ENCODE peak calls at places on chromosomes 3 and 15, in eight cellular contexts. One of them, this sample, is unnamed.

GRCh38 chr3:59451800-59452741 is 402.2 kb upstream of the CFAP20DC start:
- DNase-seq in activated naive CD8-positive, alpha-beta T cell treated with anti-CD3 and anti-CD28 coated beads for 36 hours: peak
- DNase-seq in neuronal stem cell: no peak
- DNase-seq in left ventricle myocardium inferior: no peak
- DNase-seq in GDM1: no peak
- DNase-seq in activated B cell treated with CpG ODN at 0.5 μM for 24 hours: no peak
- DNase-seq in LHCN-M2: no peak
- DNase-seq in iris pigment epithelial cell: no peak
- DNase-seq in this sample: no peak

GRCh38 chr3:23174426-23175039 is 28.6 kb upstream of the UBE2E2 start:
- DNase-seq in GDM1: no peak
- DNase-seq in left ventricle myocardium inferior: peak
- DNase-seq in neuronal stem cell: no peak
- DNase-seq in LHCN-M2: no peak
- DNase-seq in activated B cell treated with CpG ODN at 0.5 μM for 24 hours: no peak
- DNase-seq in activated naive CD8-positive, alpha-beta T cell treated with anti-CD3 and anti-CD28 coated beads for 36 hours: no peak
- DNase-seq in iris pigment epithelial cell: no peak
- DNase-seq in this sample: no peak

GRCh38 chr3:48595526-48596121 is 495 bp upstream of the COL7A1 start:
- DNase-seq in LHCN-M2: peak
- DNase-seq in left ventricle myocardium inferior: no peak
- DNase-seq in iris pigment epithelial cell: peak
- DNase-seq in activated B cell treated with CpG ODN at 0.5 μM for 24 hours: no peak
- DNase-seq in neuronal stem cell: no peak
- DNase-seq in activated naive CD8-positive, alpha-beta T cell treated with anti-CD3 and anti-CD28 coated beads for 36 hours: no peak
- DNase-seq in GDM1: no peak
- DNase-seq in this sample: peak

GRCh38 chr3:189071452-189071851 is 100.3 kb upstream of the TPRG1 start:
- DNase-seq in iris pigment epithelial cell: no peak
- DNase-seq in activated naive CD8-positive, alpha-beta T cell treated with anti-CD3 and anti-CD28 coated beads for 36 hours: peak
- DNase-seq in LHCN-M2: no peak
- DNase-seq in activated B cell treated with CpG ODN at 0.5 μM for 24 hours: no peak
- DNase-seq in GDM1: no peak
- DNase-seq in neuronal stem cell: no peak
- DNase-seq in left ventricle myocardium inferior: no peak
- DNase-seq in this sample: no peak

GRCh38 chr3:72661115-72661457 is 187.2 kb downstream of the SHQ1 start:
- DNase-seq in neuronal stem cell: no peak
- DNase-seq in LHCN-M2: peak
- DNase-seq in activated naive CD8-positive, alpha-beta T cell treated with anti-CD3 and anti-CD28 coated beads for 36 hours: no peak
- DNase-seq in iris pigment epithelial cell: peak
- DNase-seq in left ventricle myocardium inferior: peak
- DNase-seq in activated B cell treated with CpG ODN at 0.5 μM for 24 hours: no peak
- DNase-seq in GDM1: no peak
- DNase-seq in this sample: peak

GRCh38 chr3:66468016-66468735 is 32.6 kb downstream of the LRIG1 start:
- DNase-seq in LHCN-M2: no peak
- DNase-seq in iris pigment epithelial cell: peak
- DNase-seq in neuronal stem cell: no peak
- DNase-seq in activated B cell treated with CpG ODN at 0.5 μM for 24 hours: no peak
- DNase-seq in left ventricle myocardium inferior: no peak
- DNase-seq in activated naive CD8-positive, alpha-beta T cell treated with anti-CD3 and anti-CD28 coated beads for 36 hours: no peak
- DNase-seq in GDM1: no peak
- DNase-seq in this sample: no peak

GRCh38 chr15:38460543-38460942 is 6.6 kb downstream of the FAM98B start:
- DNase-seq in activated B cell treated with CpG ODN at 0.5 μM for 24 hours: no peak
- DNase-seq in GDM1: no peak
- DNase-seq in left ventricle myocardium inferior: no peak
- DNase-seq in activated naive CD8-positive, alpha-beta T cell treated with anti-CD3 and anti-CD28 coated beads for 36 hours: no peak
- DNase-seq in LHCN-M2: no peak
- DNase-seq in neuronal stem cell: no peak
- DNase-seq in iris pigment epithelial cell: no peak
- DNase-seq in this sample: no peak

GRCh38 chr15:57306305-57306943 is 69.9 kb upstream of the CGNL1 start:
- DNase-seq in iris pigment epithelial cell: peak
- DNase-seq in GDM1: peak
- DNase-seq in LHCN-M2: peak
- DNase-seq in activated B cell treated with CpG ODN at 0.5 μM for 24 hours: peak
- DNase-seq in neuronal stem cell: peak
- DNase-seq in activated naive CD8-positive, alpha-beta T cell treated with anti-CD3 and anti-CD28 coated beads for 36 hours: peak
- DNase-seq in left ventricle myocardium inferior: peak
- DNase-seq in this sample: peak

GRCh38 chr15:82139823-82140268 is 94.0 kb upstream of the MEX3B start:
- DNase-seq in activated B cell treated with CpG ODN at 0.5 μM for 24 hours: no peak
- DNase-seq in iris pigment epithelial cell: peak
- DNase-seq in GDM1: peak
- DNase-seq in LHCN-M2: peak
- DNase-seq in activated naive CD8-positive, alpha-beta T cell treated with anti-CD3 and anti-CD28 coated beads for 36 hours: no peak
- DNase-seq in neuronal stem cell: peak
- DNase-seq in left ventricle myocardium inferior: no peak
- DNase-seq in this sample: no peak

GRCh38 chr3:192727032-192727847 is at the start of gene FGF12:
- DNase-seq in LHCN-M2: peak
- DNase-seq in GDM1: no peak
- DNase-seq in activated B cell treated with CpG ODN at 0.5 μM for 24 hours: no peak
- DNase-seq in activated naive CD8-positive, alpha-beta T cell treated with anti-CD3 and anti-CD28 coated beads for 36 hours: peak
- DNase-seq in left ventricle myocardium inferior: peak
- DNase-seq in iris pigment epithelial cell: peak
- DNase-seq in neuronal stem cell: peak
- DNase-seq in this sample: peak

GRCh38 chr3:23157331-23157730 is 45.8 kb upstream of the UBE2E2 start:
- DNase-seq in activated naive CD8-positive, alpha-beta T cell treated with anti-CD3 and anti-CD28 coated beads for 36 hours: no peak
- DNase-seq in GDM1: no peak
- DNase-seq in activated B cell treated with CpG ODN at 0.5 μM for 24 hours: no peak
- DNase-seq in iris pigment epithelial cell: no peak
- DNase-seq in neuronal stem cell: no peak
- DNase-seq in left ventricle myocardium inferior: no peak
- DNase-seq in LHCN-M2: no peak
- DNase-seq in this sample: no peak

GRCh38 chr15:101650145-101650544 is 2.0 kb downstream of the TM2D3 start:
- DNase-seq in left ventricle myocardium inferior: no peak
- DNase-seq in activated B cell treated with CpG ODN at 0.5 μM for 24 hours: no peak
- DNase-seq in GDM1: no peak
- DNase-seq in neuronal stem cell: no peak
- DNase-seq in activated naive CD8-positive, alpha-beta T cell treated with anti-CD3 and anti-CD28 coated beads for 36 hours: no peak
- DNase-seq in LHCN-M2: no peak
- DNase-seq in iris pigment epithelial cell: no peak
- DNase-seq in this sample: no peak

GRCh38 chr3:14847613-14848541 is 29.1 kb downstream of the FGD5 start:
- DNase-seq in activated B cell treated with CpG ODN at 0.5 μM for 24 hours: no peak
- DNase-seq in LHCN-M2: no peak
- DNase-seq in neuronal stem cell: no peak
- DNase-seq in activated naive CD8-positive, alpha-beta T cell treated with anti-CD3 and anti-CD28 coated beads for 36 hours: peak
- DNase-seq in GDM1: no peak
- DNase-seq in left ventricle myocardium inferior: peak
- DNase-seq in iris pigment epithelial cell: no peak
- DNase-seq in this sample: peak

GRCh38 chr3:135499426-135499825 is 466.1 kb upstream of the PPP2R3A start:
- DNase-seq in left ventricle myocardium inferior: no peak
- DNase-seq in iris pigment epithelial cell: no peak
- DNase-seq in activated B cell treated with CpG ODN at 0.5 μM for 24 hours: no peak
- DNase-seq in GDM1: no peak
- DNase-seq in LHCN-M2: peak
- DNase-seq in neuronal stem cell: no peak
- DNase-seq in activated naive CD8-positive, alpha-beta T cell treated with anti-CD3 and anti-CD28 coated beads for 36 hours: no peak
- DNase-seq in this sample: no peak

GRCh38 chr3:39433642-39434041 is 27.1 kb downstream of the RPSA start:
- DNase-seq in activated B cell treated with CpG ODN at 0.5 μM for 24 hours: no peak
- DNase-seq in neuronal stem cell: no peak
- DNase-seq in iris pigment epithelial cell: peak
- DNase-seq in GDM1: no peak
- DNase-seq in left ventricle myocardium inferior: no peak
- DNase-seq in LHCN-M2: no peak
- DNase-seq in activated naive CD8-positive, alpha-beta T cell treated with anti-CD3 and anti-CD28 coated beads for 36 hours: no peak
- DNase-seq in this sample: no peak

GRCh38 chr15:51092480-51092879 is 2.2 kb downstream of the TNFAIP8L3 start:
- DNase-seq in LHCN-M2: no peak
- DNase-seq in neuronal stem cell: no peak
- DNase-seq in activated B cell treated with CpG ODN at 0.5 μM for 24 hours: no peak
- DNase-seq in GDM1: no peak
- DNase-seq in left ventricle myocardium inferior: no peak
- DNase-seq in iris pigment epithelial cell: no peak
- DNase-seq in activated naive CD8-positive, alpha-beta T cell treated with anti-CD3 and anti-CD28 coated beads for 36 hours: no peak
- DNase-seq in this sample: no peak

GRCh38 chr15:92952451-92952850 is 52.3 kb downstream of the CHD2 start:
- DNase-seq in activated naive CD8-positive, alpha-beta T cell treated with anti-CD3 and anti-CD28 coated beads for 36 hours: no peak
- DNase-seq in left ventricle myocardium inferior: no peak
- DNase-seq in activated B cell treated with CpG ODN at 0.5 μM for 24 hours: no peak
- DNase-seq in LHCN-M2: no peak
- DNase-seq in GDM1: no peak
- DNase-seq in iris pigment epithelial cell: no peak
- DNase-seq in neuronal stem cell: no peak
- DNase-seq in this sample: no peak

GRCh38 chr3:189446959-189447560 is 184.1 kb upstream of the TP63 start:
- DNase-seq in iris pigment epithelial cell: no peak
- DNase-seq in left ventricle myocardium inferior: no peak
- DNase-seq in activated B cell treated with CpG ODN at 0.5 μM for 24 hours: no peak
- DNase-seq in LHCN-M2: no peak
- DNase-seq in neuronal stem cell: no peak
- DNase-seq in activated naive CD8-positive, alpha-beta T cell treated with anti-CD3 and anti-CD28 coated beads for 36 hours: no peak
- DNase-seq in GDM1: no peak
- DNase-seq in this sample: no peak

GRCh38 chr3:29011441-29011840 is 269.4 kb upstream of the RBMS3 start:
- DNase-seq in iris pigment epithelial cell: no peak
- DNase-seq in left ventricle myocardium inferior: no peak
- DNase-seq in LHCN-M2: no peak
- DNase-seq in GDM1: no peak
- DNase-seq in activated B cell treated with CpG ODN at 0.5 μM for 24 hours: no peak
- DNase-seq in neuronal stem cell: no peak
- DNase-seq in activated naive CD8-positive, alpha-beta T cell treated with anti-CD3 and anti-CD28 coated beads for 36 hours: no peak
- DNase-seq in this sample: no peak

GRCh38 chr15:82159922-82160321 is 102.6 kb downstream of the EFL1 start:
- DNase-seq in activated naive CD8-positive, alpha-beta T cell treated with anti-CD3 and anti-CD28 coated beads for 36 hours: no peak
- DNase-seq in left ventricle myocardium inferior: no peak
- DNase-seq in LHCN-M2: peak
- DNase-seq in GDM1: no peak
- DNase-seq in activated B cell treated with CpG ODN at 0.5 μM for 24 hours: no peak
- DNase-seq in iris pigment epithelial cell: peak
- DNase-seq in neuronal stem cell: peak
- DNase-seq in this sample: no peak

GRCh38 chr3:156525808-156526207 is 29.1 kb downstream of the SSR3 start:
- DNase-seq in left ventricle myocardium inferior: no peak
- DNase-seq in LHCN-M2: no peak
- DNase-seq in neuronal stem cell: no peak
- DNase-seq in GDM1: no peak
- DNase-seq in iris pigment epithelial cell: peak
- DNase-seq in activated naive CD8-positive, alpha-beta T cell treated with anti-CD3 and anti-CD28 coated beads for 36 hours: no peak
- DNase-seq in activated B cell treated with CpG ODN at 0.5 μM for 24 hours: no peak
- DNase-seq in this sample: no peak

GRCh38 chr3:118970819-118971218 is 63.8 kb downstream of the IGSF11 start:
- DNase-seq in left ventricle myocardium inferior: no peak
- DNase-seq in activated B cell treated with CpG ODN at 0.5 μM for 24 hours: no peak
- DNase-seq in GDM1: no peak
- DNase-seq in neuronal stem cell: no peak
- DNase-seq in LHCN-M2: no peak
- DNase-seq in iris pigment epithelial cell: no peak
- DNase-seq in activated naive CD8-positive, alpha-beta T cell treated with anti-CD3 and anti-CD28 coated beads for 36 hours: no peak
- DNase-seq in this sample: no peak

GRCh38 chr15:58561321-58561720 is 129.5 kb downstream of the LIPC start:
- DNase-seq in left ventricle myocardium inferior: no peak
- DNase-seq in iris pigment epithelial cell: no peak
- DNase-seq in LHCN-M2: peak
- DNase-seq in GDM1: no peak
- DNase-seq in neuronal stem cell: no peak
- DNase-seq in activated naive CD8-positive, alpha-beta T cell treated with anti-CD3 and anti-CD28 coated beads for 36 hours: no peak
- DNase-seq in activated B cell treated with CpG ODN at 0.5 μM for 24 hours: no peak
- DNase-seq in this sample: no peak

This sample was measured in kidney.